ENCODE peak calls at places on chromosome 5, in six cellular contexts. J is CD4-positive, CD25-positive, alpha-beta regulatory T cell; H is IMR-90; P is mesendoderm; B is mammary epithelial cell; I is upper lobe of right lung. E is an unnamed sample.

GRCh38 chr5:181119105-181119504 is 11.9 kb downstream of the OR2V1 start:
- DNase-seq in I (no peak), B (no peak), J (no peak), P (no peak), H (no peak), E (no peak)

GRCh38 chr5:89584339-89584956 is 701.5 kb upstream of the MEF2C start:
- DNase-seq in J (no peak), P (no peak), H (peak), B (peak), I (no peak), E (no peak)

GRCh38 chr5:171419663-171420428 is 399 bp downstream of the FGF18 start:
- DNase-seq in I (no peak), J (peak), P (peak), B (no peak), H (peak), E (no peak)

GRCh38 chr5:106093149-106093548 is 1577.6 kb downstream of the EFNA5 start:
- DNase-seq in B (peak), P (no peak), I (no peak), H (no peak), J (no peak), E (no peak)

GRCh38 chr5:150116667-150117395 is 30.5 kb upstream of the CSF1R start:
- DNase-seq in H (peak), I (peak), P (peak), J (no peak), B (peak), E (no peak)

GRCh38 chr5:149221326-149221725 is 50.3 kb upstream of the AFAP1L1 start:
- DNase-seq in I (no peak), P (peak), B (no peak), H (peak), J (no peak), E (no peak)

GRCh38 chr5:161078793-161079192 is 226.8 kb upstream of the ATP10B start:
- DNase-seq in P (no peak), H (no peak), J (no peak), I (no peak), B (no peak), E (no peak)

GRCh38 chr5:61290815-61291214 is 41.2 kb upstream of the ZSWIM6 start:
- DNase-seq in I (no peak), J (no peak), H (no peak), B (no peak), P (no peak), E (no peak)

GRCh38 chr5:151622367-151623097 is 31.4 kb upstream of the FAT2 start:
- DNase-seq in I (no peak), B (peak), P (no peak), H (no peak), J (no peak), E (no peak)

GRCh38 chr5:2129581-2130272 is 247.0 kb upstream of the IRX4 start:
- DNase-seq in B (no peak), H (no peak), I (no peak), J (no peak), P (no peak), E (no peak)

GRCh38 chr5:6236858-6237481 is 141.4 kb downstream of the MED10 start:
- DNase-seq in B (no peak), H (no peak), P (no peak), J (no peak), I (no peak), E (no peak)

GRCh38 chr5:146681586-146681945 is 165.6 kb upstream of the GPR151 start:
- DNase-seq in J (no peak), B (no peak), P (no peak), H (no peak), I (no peak), E (no peak)

GRCh38 chr5:144857454-144857853 is 686.8 kb downstream of the KCTD16 start:
- DNase-seq in H (no peak), B (no peak), P (no peak), J (no peak), I (no peak), E (no peak)

GRCh38 chr5:141651728-141652105 is 499 bp upstream of the FCHSD1 start:
- DNase-seq in I (no peak), J (no peak), B (no peak), H (no peak), P (no peak), E (no peak)
- H3K27ac ChIP-seq in I (peak), J (peak), B (no peak), H (no peak), P (no peak), E (no peak)

GRCh38 chr5:127884416-127884815 is 181.2 kb downstream of the CCDC192 start:
- DNase-seq in P (no peak), H (no peak), J (no peak), I (no peak), B (no peak), E (no peak)
- H3K27ac ChIP-seq in P (no peak), H (no peak), J (no peak), I (no peak), B (no peak), E (no peak)

GRCh38 chr5:45334939-45335338 is 361.2 kb downstream of the HCN1 start:
- DNase-seq in I (no peak), H (no peak), J (no peak), P (no peak), B (no peak), E (no peak)

GRCh38 chr5:45336464-45336863 is 359.7 kb downstream of the HCN1 start:
- DNase-seq in B (no peak), P (no peak), I (no peak), H (no peak), J (no peak), E (no peak)

GRCh38 chr5:45335346-45335745 is 360.8 kb downstream of the HCN1 start:
- DNase-seq in B (no peak), J (no peak), P (no peak), I (no peak), H (no peak), E (no peak)

DNA sequence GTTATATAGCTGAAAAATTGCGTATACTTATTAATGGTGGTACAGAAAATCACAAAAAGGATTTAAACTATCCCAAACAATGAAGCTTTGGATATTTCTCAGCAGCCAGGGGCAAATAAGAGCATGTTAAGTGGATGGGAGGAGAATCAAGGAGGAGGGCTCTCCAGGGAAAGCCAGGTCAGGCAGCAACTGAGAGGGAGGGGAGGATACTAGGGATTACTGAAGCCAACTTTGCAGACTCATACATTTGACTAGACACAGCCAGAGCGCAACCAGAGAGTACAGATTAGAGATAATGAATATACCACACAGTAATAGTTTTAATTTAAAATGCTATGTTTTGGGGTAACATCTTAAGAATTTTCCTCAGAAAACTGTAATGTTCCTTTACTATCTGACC is 360.2 kb downstream of the HCN1 start:
- DNase-seq in I (no peak), B (no peak), P (no peak), H (no peak), J (no peak), E (no peak)
- H3K27ac ChIP-seq in I (no peak), B (no peak), P (no peak), H (no peak), J (no peak), E (no peak)

GRCh38 chr5:173200356-173200755 is 34.6 kb downstream of the NKX2-5 start:
- DNase-seq in J (no peak), H (no peak), P (no peak), B (no peak), I (no peak), E (no peak)
- H3K27ac ChIP-seq in J (no peak), H (no peak), P (no peak), B (no peak), I (no peak), E (no peak)